ENCODE peak calls at places on chromosomes 6 and 20, in ten cellular contexts. M is EL; E is sciatic nerve; A is DMS 273 treated with DMSO at 0.1 percent for 48 hours; Q is caudate nucleus; R is activated CD4-positive, alpha-beta T cell treated with anti-CD3 and anti-CD28 coated beads, Interleukin-2, amount 50 U/mL, for 1 hour; I is posterior cingulate gyrus; B is HL-60; C is midbrain; F is EH. V is an unnamed sample.

GRCh38 chr6:139490482-139490881 is 116.0 kb upstream of the CITED2 start:
- DNase-seq in M (peak), E (no peak), A (no peak), Q (no peak), R (no peak), I (no peak), B (peak), C (no peak), F (peak), V (no peak)

GRCh38 chr6:13846841-13847240 is 32.5 kb upstream of the MCUR1 start:
- DNase-seq in M (no peak), E (no peak), A (no peak), Q (no peak), R (no peak), I (no peak), B (no peak), C (no peak), F (no peak), V (no peak)

GRCh38 chr6:12113190-12113578 is 101.1 kb downstream of the HIVEP1 start:
- DNase-seq in M (peak), E (no peak), A (no peak), Q (no peak), R (no peak), I (no peak), B (no peak), C (no peak), F (peak), V (no peak)

GRCh38 chr6:76788154-76788553 is 675.1 kb downstream of the HTR1B start:
- DNase-seq in M (no peak), E (no peak), A (no peak), Q (no peak), R (no peak), I (no peak), B (no peak), C (no peak), F (no peak), V (no peak)

GRCh38 chr6:142459267-142459666 is 157.5 kb downstream of the ADGRG6 start:
- DNase-seq in M (no peak), E (no peak), A (no peak), Q (no peak), R (no peak), I (no peak), B (no peak), C (no peak), F (peak), V (no peak)

GRCh38 chr6:28772480-28773381 is 151.1 kb downstream of the TRIM27 start:
- DNase-seq in M (no peak), E (no peak), A (no peak), Q (no peak), R (no peak), I (no peak), B (peak), C (no peak), F (no peak), V (no peak)

GRCh38 chr6:53828971-53829697 is 34.3 kb downstream of the LRRC1 start:
- DNase-seq in M (no peak), E (no peak), A (no peak), Q (no peak), R (no peak), I (no peak), B (no peak), C (no peak), F (no peak), V (no peak)

GRCh38 chr6:75412937-75413662 is 80.5 kb downstream of the FILIP1 start:
- DNase-seq in M (peak), E (no peak), A (no peak), Q (no peak), R (no peak), I (no peak), B (no peak), C (no peak), F (peak), V (no peak)

GRCh38 chr20:60000271-60001026 is 42.2 kb downstream of the CDH26 start:
- DNase-seq in M (no peak), E (no peak), A (no peak), Q (no peak), R (no peak), I (no peak), B (peak), C (no peak), F (no peak), V (no peak)

GRCh38 chr20:30488941-30489601 is 768.4 kb upstream of the DEFB115 start:
- DNase-seq in M (no peak), E (no peak), A (no peak), Q (no peak), R (no peak), I (no peak), B (no peak), C (no peak), F (no peak), V (no peak)

GRCh38 chr6:81204741-81205140 is 547.7 kb downstream of the TENT5A start:
- DNase-seq in M (peak), E (no peak), A (no peak), Q (no peak), R (no peak), I (no peak), B (no peak), C (no peak), F (peak), V (no peak)

GRCh38 chr6:28747631-28748157 is 176.1 kb downstream of the TRIM27 start:
- DNase-seq in M (peak), E (no peak), A (peak), Q (no peak), R (no peak), I (no peak), B (no peak), C (no peak), F (peak), V (no peak)

GRCh38 chr20:23225407-23226060 is 125.1 kb upstream of the NXT1 start:
- DNase-seq in M (peak), E (peak), A (no peak), Q (no peak), R (no peak), I (no peak), B (peak), C (peak), F (peak), V (no peak)

GRCh38 chr6:34538581-34538980 is 17.5 kb downstream of the SPDEF start:
- DNase-seq in M (no peak), E (no peak), A (no peak), Q (no peak), R (no peak), I (no peak), B (no peak), C (no peak), F (no peak), V (no peak)

GRCh38 chr6:111423960-111424846 is 58.8 kb downstream of the REV3L start:
- DNase-seq in M (peak), E (no peak), A (peak), Q (peak), R (no peak), I (peak), B (no peak), C (peak), F (peak), V (no peak)

GRCh38 chr6:140107216-140107615 is 732.8 kb upstream of the CITED2 start:
- DNase-seq in M (no peak), E (no peak), A (no peak), Q (no peak), R (no peak), I (no peak), B (no peak), C (no peak), F (peak), V (no peak)

GRCh38 chr20:4150095-4150492 is 134.7 kb upstream of the RNF24 start:
- DNase-seq in M (peak), E (peak), A (no peak), Q (no peak), R (no peak), I (no peak), B (no peak), C (peak), F (peak), V (no peak)

GRCh38 chr6:134065706-134066105 is 13.3 kb upstream of the SLC2A12 start:
- DNase-seq in M (peak), E (no peak), A (no peak), Q (no peak), R (no peak), I (no peak), B (peak), C (no peak), F (peak), V (peak)